ENCODE peak calls at places on chromosomes 4 and X, in nine cellular contexts. X is activated naive CD4-positive, alpha-beta T cell treated with Interleukin-2 at 50 U/mL for 16 hours; R is NCI-H2171 treated with DMSO at 0.1 percent for 48 hours; Q is activated CD8-positive, alpha-beta T cell treated with anti-CD3 and anti-CD28 coated beads, Interleukin-2, amount 10 ng/mL, durations not matched to agents 7 days and 5 days; S is posterior cingulate gyrus; E is DMS53; J is neuronal stem cell; B is A172; K is heart left ventricle. U is an unnamed sample.

GRCh38 chr4:157727163-157727562 is 445.7 kb downstream of the GASK1B start:
- DNase-seq in X (no peak), R (no peak), Q (no peak), S (no peak), E (no peak), J (no peak), B (no peak), K (no peak), U (no peak)

GRCh38 chr4:165810726-165811125 is 62.3 kb upstream of the TLL1 start:
- DNase-seq in X (no peak), R (no peak), Q (no peak), S (no peak), E (no peak), J (no peak), B (peak; percentile 21), K (no peak), U (no peak)

GRCh38 chr4:97404876-97405523 is 738.3 kb downstream of the STPG2 start:
- DNase-seq in X (no peak), R (no peak), Q (no peak), S (no peak), E (no peak), J (no peak), B (peak; percentile 8), K (no peak), U (no peak)

GRCh38 chr4:26787461-26788340 is 72.9 kb upstream of the STIM2 start:
- DNase-seq in X (peak; percentile 15), R (peak; percentile 62), Q (peak; percentile 25), S (no peak), E (peak; percentile 89), J (no peak), B (peak; percentile 63), K (peak; percentile 67), U (peak; percentile 42)

GRCh38 chrX:133594156-133594555 is 178.9 kb upstream of the GPC4 start:
- DNase-seq in X (no peak), R (no peak), Q (no peak), S (no peak), E (no peak), J (no peak), B (no peak), K (no peak), U (no peak)

GRCh38 chrX:44071070-44071645 is 98.0 kb upstream of the NDP start:
- DNase-seq in X (no peak), R (peak; percentile 1), Q (no peak), S (no peak), E (no peak), J (no peak), B (no peak), K (no peak), U (no peak)

GRCh38 chr4:24395937-24396336 is 188.4 kb downstream of the DHX15 start:
- DNase-seq in X (no peak), R (no peak), Q (no peak), S (no peak), E (peak; percentile 46), J (no peak), B (no peak), K (no peak), U (no peak)

GRCh38 chrX:50780144-50780543 is 33.9 kb downstream of the SHROOM4 start:
- DNase-seq in X (no peak), R (no peak), Q (no peak), S (no peak), E (no peak), J (no peak), B (no peak), K (no peak), U (no peak)

GRCh38 chr4:52926575-52926974 is 64.5 kb downstream of the RASL11B start:
- DNase-seq in X (no peak), R (no peak), Q (no peak), S (no peak), E (no peak), J (peak; percentile 33), B (no peak), K (no peak), U (no peak)

GRCh38 chr4:30821891-30822612 is 101.9 kb downstream of the PCDH7 start:
- DNase-seq in X (no peak), R (no peak), Q (no peak), S (no peak), E (peak; percentile 53), J (no peak), B (peak; percentile 88), K (no peak), U (peak; percentile 28)

GRCh38 chr4:25563071-25563564 is 92.5 kb upstream of the SLC34A2 start:
- DNase-seq in X (no peak), R (peak; percentile 64), Q (no peak), S (peak; percentile 17), E (peak; percentile 91), J (no peak), B (no peak), K (no peak), U (no peak)

GRCh38 chr4:148225639-148226038 is 216.6 kb downstream of the NR3C2 start:
- DNase-seq in X (no peak), R (no peak), Q (no peak), S (no peak), E (no peak), J (no peak), B (no peak), K (no peak), U (no peak)

GRCh38 chr4:48939785-48940184 is 33.2 kb upstream of the OCIAD2 start:
- DNase-seq in X (no peak), R (no peak), Q (no peak), S (no peak), E (peak; percentile 76), J (no peak), B (peak; percentile 90), K (no peak), U (peak; percentile 66)

U was measured in HFFc6.